ENCODE peak calls at places on chromosome 21, in ten cellular contexts. D is fibroblast of lung, Z is omental fat pad, O is spleen, V is endodermal cell, S is lower leg skin, I is GM10248, N is sigmoid colon, X is GM13977, C is fibroblast of mammary gland. Y is an unnamed sample.

GRCh38 chr21:14880922-14881321 is 183.9 kb downstream of the NRIP1 start:
- DNase-seq in D (peak; percentile 32), Z (no peak), O (no peak), V (no peak), S (no peak), I (no peak), N (no peak), X (no peak), C (peak; percentile 75), Y (no peak)

GRCh38 chr21:16563795-16564194 is 834.0 kb downstream of the USP25 start:
- DNase-seq in D (no peak), Z (no peak), O (no peak), V (peak; percentile 83), S (no peak), I (no peak), N (no peak), X (no peak), C (no peak), Y (no peak)

GRCh38 chr21:29264721-29265120 is 34.0 kb upstream of the BACH1 start:
- DNase-seq in D (no peak), Z (no peak), O (no peak), V (no peak), S (no peak), I (no peak), N (no peak), X (no peak), C (peak; percentile 19), Y (no peak)

GRCh38 chr21:27636671-27637070 is 669.8 kb upstream of the ADAMTS5 start:
- DNase-seq in D (no peak), Z (no peak), O (no peak), V (no peak), S (no peak), I (no peak), N (no peak), X (no peak), C (no peak), Y (no peak)

GRCh38 chr21:18987515-18988026 is 584.0 kb upstream of the TMPRSS15 start:
- DNase-seq in D (no peak), Z (no peak), O (no peak), V (peak; percentile 42), S (no peak), I (no peak), N (no peak), X (no peak), C (no peak), Y (no peak)

GRCh38 chr21:16137106-16137505 is 407.3 kb downstream of the USP25 start:
- DNase-seq in D (no peak), Z (no peak), O (no peak), V (no peak), S (no peak), I (no peak), N (no peak), X (no peak), C (no peak), Y (no peak)

GRCh38 chr21:39048064-39048463 is 135.2 kb downstream of the PSMG1 start:
- DNase-seq in D (peak; percentile 38), Z (no peak), O (no peak), V (peak; percentile 91), S (peak; percentile 67), I (no peak), N (peak; percentile 50), X (no peak), C (peak; percentile 15), Y (no peak)

GRCh38 chr21:37507716-37508115 is 141.1 kb downstream of the DYRK1A start:
- DNase-seq in D (no peak), Z (no peak), O (no peak), V (no peak), S (no peak), I (peak; percentile 44), N (no peak), X (no peak), C (no peak), Y (peak; percentile 44)

DNA sequence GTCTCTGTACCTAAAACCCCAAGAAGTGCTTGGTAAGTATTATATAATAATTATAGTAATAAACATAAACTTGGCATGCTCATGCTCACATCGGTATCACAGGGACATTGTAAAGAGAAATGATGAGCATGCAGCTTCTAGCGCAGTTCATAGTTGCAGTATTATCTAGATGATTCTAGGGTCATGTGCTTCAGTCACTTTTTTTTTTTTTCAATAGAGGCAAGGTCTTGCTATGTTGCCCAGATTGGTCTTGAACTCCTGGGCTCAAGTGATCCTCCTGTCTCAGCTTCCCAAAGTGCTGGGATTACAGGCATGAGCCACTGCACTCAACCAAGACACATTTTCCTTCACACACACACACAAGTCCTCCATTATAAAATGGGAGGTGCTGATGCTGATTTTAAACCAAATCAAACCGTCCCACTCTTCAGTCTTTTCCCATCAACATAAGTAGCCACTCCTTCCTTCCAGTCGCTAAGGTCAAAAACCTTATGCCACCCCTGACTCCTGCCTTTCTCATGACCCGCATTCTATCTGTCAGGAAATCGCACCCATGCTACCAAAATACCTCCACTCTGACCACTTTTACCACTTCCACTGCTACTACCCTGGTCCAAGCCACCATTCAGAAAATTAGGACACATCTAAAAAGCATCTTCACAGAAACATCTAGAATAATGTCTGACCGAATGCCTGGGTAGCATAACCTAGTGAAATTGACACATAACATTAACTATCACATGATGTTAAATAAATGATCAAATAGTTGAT is 28.2 kb upstream of the IFNGR2 start:
- DNase-seq in D (no peak), Z (no peak), O (no peak), V (no peak), S (no peak), I (no peak), N (no peak), X (no peak), C (no peak), Y (no peak)
- TF ChIP-seq CTCF in D (no peak), Z (no peak), O (no peak), V (peak; percentile 21), S (no peak), I (no peak), N (no peak), X (no peak), C (no peak), Y (no peak)

GRCh38 chr21:30345014-30345413 is 3.4 kb downstream of the KRTAP23-1 start:
- DNase-seq in D (no peak), Z (no peak), O (no peak), V (no peak), S (no peak), I (no peak), N (no peak), X (no peak), C (no peak), Y (no peak)
- TF ChIP-seq CTCF in D (no peak), Z (no peak), O (no peak), V (peak; percentile 54), S (no peak), I (no peak), N (no peak), X (no peak), C (no peak), Y (no peak)

GRCh38 chr21:34031835-34032370 is 41.5 kb upstream of the MRPS6 start:
- DNase-seq in D (no peak), Z (no peak), O (no peak), V (no peak), S (no peak), I (no peak), N (no peak), X (peak; percentile 19), C (no peak), Y (no peak)

GRCh38 chr21:34035619-34036354 is 37.6 kb upstream of the MRPS6 start:
- DNase-seq in D (no peak), Z (no peak), O (no peak), V (no peak), S (peak; percentile 49), I (no peak), N (no peak), X (no peak), C (no peak), Y (no peak)

GRCh38 chr21:34037446-34037845 is 35.9 kb upstream of the MRPS6 start:
- DNase-seq in D (no peak), Z (no peak), O (no peak), V (no peak), S (no peak), I (no peak), N (no peak), X (no peak), C (peak; percentile 74), Y (no peak)

GRCh38 chr21:34037009-34037408 is 36.4 kb upstream of the MRPS6 start:
- DNase-seq in D (no peak), Z (no peak), O (no peak), V (no peak), S (no peak), I (no peak), N (no peak), X (no peak), C (no peak), Y (no peak)

DNA sequence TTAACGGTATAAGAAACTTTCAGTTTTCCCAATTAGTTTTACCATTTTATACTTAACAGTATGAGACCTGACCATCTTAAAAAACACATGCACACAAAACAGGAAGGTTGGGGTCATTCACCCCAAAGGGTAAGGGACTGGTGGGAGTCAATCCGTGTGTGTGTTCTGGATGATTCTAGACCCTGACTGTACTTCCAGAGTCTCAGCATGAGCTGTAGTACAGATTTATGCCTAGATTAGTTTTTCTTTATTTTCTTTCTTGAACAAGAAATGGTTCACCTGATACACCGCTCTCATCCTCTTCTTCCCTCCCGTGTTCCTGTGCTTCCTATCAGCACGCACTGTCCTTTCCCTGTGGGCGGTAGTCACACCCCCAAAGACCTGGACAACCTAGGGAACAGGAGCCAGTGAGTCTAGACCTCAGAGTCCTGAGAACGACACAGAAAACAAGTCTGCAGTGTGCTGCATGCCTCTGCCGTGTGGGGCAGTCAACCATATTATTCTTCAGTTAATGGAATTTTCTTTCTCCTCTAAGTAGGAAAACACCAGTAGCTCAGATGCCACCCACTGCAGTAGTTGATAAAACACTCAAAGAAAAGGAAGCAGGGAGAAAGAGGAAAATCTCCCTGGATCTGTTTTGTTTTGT is 38.9 kb upstream of the MRPS6 start:
- DNase-seq in D (no peak), Z (no peak), O (no peak), V (no peak), S (no peak), I (no peak), N (no peak), X (no peak), C (no peak), Y (no peak)
- TF ChIP-seq CTCF in D (no peak), Z (no peak), O (no peak), V (peak; percentile 30), S (no peak), I (no peak), N (no peak), X (no peak), C (peak; percentile 3), Y (no peak)

DNA sequence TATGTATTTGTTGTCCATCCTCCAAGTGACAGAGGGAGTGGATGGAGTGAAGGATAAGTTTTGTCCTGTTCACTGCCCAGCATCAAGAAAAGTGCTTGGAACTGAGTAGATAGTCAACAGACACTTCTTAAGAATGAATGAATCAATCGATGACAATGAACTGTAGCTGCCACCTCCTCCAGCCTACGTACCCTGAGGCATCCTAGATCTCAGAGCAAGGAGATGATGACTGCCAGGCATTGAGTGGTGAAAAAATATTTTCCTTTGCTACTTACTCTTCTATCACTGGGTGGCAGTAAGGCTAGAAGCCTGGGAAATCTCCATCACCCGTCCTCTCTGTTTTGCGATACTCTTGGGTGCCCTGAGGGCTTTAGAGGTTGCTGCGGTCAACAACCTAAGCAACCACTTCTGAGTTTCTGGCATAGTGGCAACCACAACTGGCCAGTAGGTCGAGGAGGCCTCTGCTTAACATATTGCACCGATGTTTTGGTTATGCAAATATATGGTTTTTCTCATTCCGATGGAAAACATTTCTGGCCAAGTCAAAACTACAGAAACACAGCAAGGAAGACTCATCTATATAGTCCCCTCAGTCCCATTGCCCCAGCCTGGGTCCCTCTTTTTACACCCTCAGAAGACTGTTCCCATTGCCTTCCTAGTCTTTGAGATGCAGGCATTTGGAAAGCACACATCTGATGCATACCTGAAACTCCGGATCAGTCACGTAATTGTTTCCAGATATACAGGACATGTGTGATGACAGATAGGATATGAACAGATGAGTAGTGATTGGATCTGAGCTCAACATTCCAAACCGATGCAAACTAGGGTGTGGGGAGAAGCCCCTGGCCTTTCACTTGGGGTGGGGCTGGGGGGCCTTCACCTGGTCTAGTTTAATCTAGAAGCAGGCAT is 136.8 kb downstream of the RUNX1 start:
- DNase-seq in D (no peak), Z (no peak), O (no peak), V (no peak), S (no peak), I (no peak), N (no peak), X (no peak), C (no peak), Y (peak; percentile 10)
- TF ChIP-seq CTCF in D (no peak), Z (no peak), O (no peak), V (peak; percentile 23), S (no peak), I (peak; percentile 5), N (no peak), X (peak; percentile 16), C (no peak), Y (no peak)